ENCODE peak calls at places on chromosome 14, in nine cellular contexts. O is CD8-positive, alpha-beta T cell; E is A549; X is neural crest cell; C is neural progenitor cell; Z is IMR-90; U is glutamatergic neuron; V is progenitor cell of endocrine pancreas; S is upper lobe of right lung. T is an unnamed sample.

GRCh38 chr14:94342334-94342934 is 19.3 kb upstream of the SERPINA6 start:
- DNase-seq in O (no peak), E (peak), X (no peak), C (no peak), Z (peak), U (no peak), V (no peak), S (peak), T (no peak)

GRCh38 chr14:101112351-101113107 is 209.0 kb upstream of the RTL1 start:
- DNase-seq in O (peak), E (no peak), X (no peak), C (no peak), Z (no peak), U (no peak), V (no peak), S (no peak), T (no peak)

GRCh38 chr14:94907626-94908261 is 137.8 kb upstream of the GSC start:
- DNase-seq in O (no peak), E (no peak), X (no peak), C (no peak), Z (no peak), U (no peak), V (no peak), S (no peak), T (no peak)

GRCh38 chr14:73633517-73634332 is 11.1 kb upstream of the DNAL1 start:
- DNase-seq in O (peak), E (peak), X (peak), C (peak), Z (peak), U (peak), V (peak), S (peak), T (peak)

GRCh38 chr14:61587397-61587713 is 108.0 kb upstream of the HIF1A start:
- DNase-seq in O (no peak), E (no peak), X (no peak), C (no peak), Z (no peak), U (no peak), V (no peak), S (no peak), T (no peak)

GRCh38 chr14:98200621-98201020 is 1071.4 kb downstream of the BCL11B start:
- DNase-seq in O (no peak), E (no peak), X (no peak), C (no peak), Z (no peak), U (no peak), V (no peak), S (no peak), T (peak)

GRCh38 chr14:22692194-22692593 is 48.0 kb upstream of the OR6J1 start:
- DNase-seq in O (no peak), E (no peak), X (no peak), C (no peak), Z (no peak), U (no peak), V (no peak), S (no peak), T (no peak)

GRCh38 chr14:71142375-71143038 is 235.2 kb downstream of the PCNX1 start:
- DNase-seq in O (no peak), E (no peak), X (no peak), C (no peak), Z (peak), U (no peak), V (no peak), S (no peak), T (no peak)

GRCh38 chr14:38404616-38405015 is 148.7 kb upstream of the CLEC14A start:
- DNase-seq in O (no peak), E (no peak), X (no peak), C (no peak), Z (peak), U (no peak), V (no peak), S (no peak), T (no peak)

GRCh38 chr14:77582511-77582910 is 33.9 kb downstream of the SPTLC2 start:
- DNase-seq in O (no peak), E (no peak), X (no peak), C (peak), Z (peak), U (no peak), V (no peak), S (no peak), T (no peak)

GRCh38 chr14:104843442-104844305 is 21.4 kb upstream of the CEP170B start:
- DNase-seq in O (no peak), E (no peak), X (no peak), C (peak), Z (no peak), U (no peak), V (no peak), S (peak), T (peak)

GRCh38 chr14:36857136-36857535 is 195.5 kb downstream of the PAX9 start:
- DNase-seq in O (no peak), E (no peak), X (no peak), C (peak), Z (no peak), U (no peak), V (no peak), S (no peak), T (no peak)

GRCh38 chr14:104342435-104343293 is 204.3 kb downstream of the KIF26A start:
- DNase-seq in O (no peak), E (no peak), X (no peak), C (peak), Z (no peak), U (no peak), V (no peak), S (peak), T (peak)

GRCh38 chr14:92199763-92200162 is 78.0 kb downstream of the CPSF2 start:
- DNase-seq in O (no peak), E (no peak), X (no peak), C (no peak), Z (no peak), U (no peak), V (no peak), S (no peak), T (no peak)

GRCh38 chr14:49892301-49892635 is 614 bp upstream of the ARF6 start:
- DNase-seq in O (peak), E (peak), X (no peak), C (no peak), Z (peak), U (no peak), V (no peak), S (no peak), T (no peak)

GRCh38 chr14:60087664-60088063 is 4.1 kb upstream of the PCNX4 start:
- DNase-seq in O (no peak), E (no peak), X (no peak), C (no peak), Z (no peak), U (peak), V (no peak), S (no peak), T (no peak)

DNA sequence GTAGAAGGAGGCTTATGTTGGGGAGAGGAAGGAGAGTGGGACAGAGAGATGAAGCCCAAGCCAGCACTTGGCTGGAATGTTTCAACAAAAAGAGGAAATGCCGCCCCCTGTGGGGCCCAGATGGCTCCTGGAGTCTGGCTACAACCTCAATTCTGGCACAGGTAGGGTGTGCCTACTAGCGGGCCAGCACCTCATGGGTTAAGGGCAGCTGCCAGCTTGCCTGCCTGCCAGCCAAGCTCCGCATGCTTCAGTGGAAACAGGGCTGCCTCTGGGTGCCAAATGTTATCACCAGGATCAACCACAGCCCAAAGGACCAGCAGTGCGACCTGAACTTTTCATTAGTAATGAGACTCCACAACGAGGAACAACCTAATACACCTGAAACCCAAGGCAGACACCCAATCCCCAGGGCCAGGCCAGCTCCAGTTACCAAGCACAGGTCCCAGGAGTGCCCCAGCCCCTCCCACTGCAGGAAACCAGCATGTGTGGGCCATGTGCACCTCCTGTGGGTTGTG is 11.3 kb downstream of the RAB15 start:
- DNase-seq in O (no peak), E (no peak), X (no peak), C (peak), Z (no peak), U (no peak), V (no peak), S (peak), T (no peak)
- TF ChIP-seq CTCF in O (no peak), E (no peak), X (peak), C (peak), Z (no peak), U (no peak), V (no peak), S (no peak), T (no peak)

GRCh38 chr14:32913725-32914124 is 25.0 kb upstream of the NPAS3 start:
- DNase-seq in O (no peak), E (no peak), X (no peak), C (no peak), Z (no peak), U (no peak), V (no peak), S (no peak), T (no peak)
- TF ChIP-seq CTCF in O (no peak), E (no peak), X (peak), C (peak), Z (no peak), U (peak), V (peak), S (no peak), T (no peak)

GRCh38 chr14:43649508-43649907 is 857.6 kb downstream of the FSCB start:
- DNase-seq in O (no peak), E (no peak), X (no peak), C (no peak), Z (no peak), U (no peak), V (no peak), S (no peak), T (no peak)

GRCh38 chr14:43651185-43651787 is 855.8 kb downstream of the FSCB start:
- DNase-seq in O (no peak), E (no peak), X (no peak), C (no peak), Z (no peak), U (no peak), V (no peak), S (no peak), T (no peak)

GRCh38 chr14:43651896-43652295 is 855.2 kb downstream of the FSCB start:
- DNase-seq in O (no peak), E (no peak), X (no peak), C (no peak), Z (no peak), U (no peak), V (no peak), S (no peak), T (no peak)

DNA sequence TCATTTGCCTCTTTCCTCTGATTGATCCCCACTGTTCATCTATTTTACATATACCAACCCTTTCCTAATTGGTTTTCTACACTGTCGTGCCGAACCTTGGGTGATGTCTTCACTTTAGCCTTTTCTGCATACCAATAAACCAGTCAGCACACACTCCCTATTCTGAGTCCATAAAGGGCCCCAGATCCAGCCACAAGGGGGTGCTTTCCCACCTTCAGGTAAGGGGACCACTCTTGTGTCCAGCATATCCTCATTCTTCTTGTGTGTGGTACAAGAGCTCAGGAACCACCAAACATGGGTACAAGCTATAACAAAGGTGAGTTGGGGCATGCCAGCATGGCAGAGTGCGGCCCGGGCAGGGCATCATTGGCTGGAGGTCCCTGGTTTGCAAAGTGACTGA is 859.8 kb downstream of the FSCB start:
- DNase-seq in O (no peak), E (peak), X (no peak), C (peak), Z (no peak), U (no peak), V (no peak), S (no peak), T (no peak)
- TF ChIP-seq CTCF in O (no peak), E (no peak), X (no peak), C (peak), Z (no peak), U (no peak), V (peak), S (no peak), T (no peak)

GRCh38 chr14:54480830-54481562 is 7.8 kb downstream of the GMFB start:
- DNase-seq in O (no peak), E (no peak), X (no peak), C (no peak), Z (no peak), U (no peak), V (no peak), S (no peak), T (no peak)
- TF ChIP-seq CTCF in O (no peak), E (no peak), X (no peak), C (no peak), Z (no peak), U (no peak), V (no peak), S (no peak), T (no peak)

DNA sequence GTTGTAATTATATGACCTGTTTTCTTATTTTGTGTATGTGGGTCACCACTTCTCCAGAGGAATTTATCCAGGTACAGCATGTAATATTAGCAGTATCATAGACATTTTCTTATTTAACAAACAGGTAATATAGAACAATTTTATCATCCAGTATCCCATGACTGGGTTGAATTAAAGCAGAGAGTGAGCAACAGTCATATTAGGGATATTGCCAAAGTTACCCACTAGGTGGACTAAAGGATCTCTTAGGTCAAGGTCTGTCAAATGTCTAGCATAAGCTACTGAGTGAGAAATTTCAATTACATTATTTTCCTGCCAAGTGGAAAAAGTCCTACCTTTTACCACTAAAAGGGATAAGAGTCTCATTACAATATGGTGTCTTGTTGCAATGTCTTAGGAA is 62.1 kb upstream of the TRIM9 start:
- DNase-seq in O (no peak), E (peak), X (no peak), C (no peak), Z (peak), U (no peak), V (no peak), S (no peak), T (no peak)
- TF ChIP-seq CTCF in O (no peak), E (peak), X (peak), C (peak), Z (peak), U (peak), V (peak), S (peak), T (peak)

GRCh38 chr14:99235578-99235977 is 36.4 kb downstream of the BCL11B start:
- DNase-seq in O (no peak), E (no peak), X (no peak), C (no peak), Z (no peak), U (no peak), V (no peak), S (no peak), T (no peak)
- TF ChIP-seq CTCF in O (no peak), E (no peak), X (peak), C (no peak), Z (no peak), U (no peak), V (no peak), S (no peak), T (no peak)

T was measured in nephron progenitor cell.